ENCODE peak calls at places on chromosomes 1 and 21, in seven cellular contexts. R is Panc1, Z is MM.1S, E is hepatocyte, U is AG04450, X is neuronal stem cell, A is colonic mucosa. Y is an unnamed sample.
A peak's percentile ranks its signal among the peaks of the same experiment; 100 is the strongest.

GRCh38 chr1:220872296-220872695 is 6.9 kb upstream of the HLX start:
- DNase-seq in R (no peak), Z (no peak), U (no peak), A (no peak), X (no peak), E (no peak), Y (no peak)

GRCh38 chr1:64766385-64766784 is 21.5 kb downstream of the RAVER2 start:
- DNase-seq in X (no peak), R (no peak), E (no peak), U (no peak), Z (no peak), A (no peak), Y (no peak)

GRCh38 chr1:152654110-152654509 is 9.1 kb upstream of the LCE2D start:
- DNase-seq in A (peak; percentile 72), E (no peak), X (peak; percentile 17), Z (peak; percentile 81), U (no peak), R (peak; percentile 35), Y (peak; percentile 76)

GRCh38 chr1:226681652-226682493 is 57.2 kb downstream of the ITPKB start:
- DNase-seq in E (no peak), A (no peak), U (no peak), Z (no peak), X (no peak), R (no peak), Y (no peak)

GRCh38 chr1:117793396-117793795 is 136.0 kb downstream of the GDAP2 start:
- DNase-seq in E (no peak), Z (no peak), X (no peak), U (no peak), R (no peak), A (no peak), Y (no peak)

GRCh38 chr1:109790735-109791494 is 27.2 kb upstream of the EPS8L3 start:
- DNase-seq in Z (no peak), U (no peak), A (peak; percentile 58), R (no peak), E (peak; percentile 71), X (no peak), Y (no peak)

GRCh38 chr1:222097646-222098045 is 355.8 kb upstream of the DUSP10 start:
- DNase-seq in U (no peak), Z (no peak), E (peak; percentile 21), R (no peak), X (no peak), A (peak; percentile 21), Y (no peak)

GRCh38 chr21:46229133-46229922 is 754 bp upstream of the LSS start:
- DNase-seq in E (peak; percentile 75), A (no peak), Z (no peak), U (no peak), X (peak; percentile 74), R (no peak), Y (peak; percentile 60)

GRCh38 chr21:41321908-41322495 is 5.4 kb downstream of the FAM3B start:
- DNase-seq in X (no peak), U (no peak), R (no peak), E (peak; percentile 27), A (no peak), Z (peak; percentile 19), Y (no peak)

GRCh38 chr1:86018311-86018923 is 138.2 kb downstream of the COL24A1 start:
- DNase-seq in R (peak; percentile 54), E (peak; percentile 45), X (peak; percentile 26), U (no peak), A (no peak), Z (peak; percentile 60), Y (peak; percentile 9)

GRCh38 chr1:234776256-234776874 is 166.4 kb upstream of the IRF2BP2 start:
- DNase-seq in R (no peak), Z (no peak), A (no peak), X (no peak), E (no peak), U (no peak), Y (no peak)

GRCh38 chr1:10691740-10692125 is 104.7 kb downstream of the CASZ1 start:
- DNase-seq in Z (no peak), A (no peak), E (peak; percentile 75), R (no peak), U (no peak), X (no peak), Y (no peak)

GRCh38 chr1:41633764-41634163 is 149.3 kb upstream of the EDN2 start:
- DNase-seq in X (no peak), E (no peak), Z (no peak), A (no peak), R (no peak), U (no peak), Y (no peak)

GRCh38 chr1:171220551-171221175 is 27.6 kb upstream of the FMO1 start:
- DNase-seq in Z (no peak), R (no peak), E (peak; percentile 30), X (peak; percentile 74), U (peak; percentile 20), A (no peak), Y (peak; percentile 82)

GRCh38 chr1:30872948-30873263 is 35.7 kb downstream of the SDC3 start:
- DNase-seq in Z (no peak), U (no peak), E (no peak), X (no peak), R (no peak), A (no peak), Y (peak; percentile 77)

GRCh38 chr1:19452221-19452663 is 33.1 kb downstream of the CAPZB start:
- DNase-seq in R (no peak), A (peak; percentile 52), Z (no peak), E (no peak), U (no peak), X (no peak), Y (no peak)

GRCh38 chr1:187763976-187764375 is 935.2 kb downstream of the PLA2G4A start:
- DNase-seq in A (no peak), U (no peak), X (no peak), Z (no peak), R (no peak), E (no peak), Y (no peak)

GRCh38 chr1:68175621-68176398 is 56.5 kb downstream of the WLS start:
- DNase-seq in U (no peak), Z (no peak), A (peak; percentile 60), X (no peak), R (no peak), E (peak; percentile 40), Y (peak; percentile 45)

GRCh38 chr1:23578311-23578996 is 19.2 kb upstream of the ID3 start:
- DNase-seq in E (no peak), A (no peak), R (no peak), U (no peak), Z (no peak), X (no peak), Y (no peak)

GRCh38 chr1:163267962-163268361 is 53.8 kb upstream of the NUF2 start:
- DNase-seq in R (no peak), Z (no peak), E (no peak), X (no peak), U (no peak), A (no peak), Y (no peak)

GRCh38 chr21:45641480-45642035 is 2.0 kb upstream of the PCBP3 start:
- DNase-seq in E (no peak), U (no peak), A (no peak), Z (no peak), R (no peak), X (no peak), Y (no peak)

GRCh38 chr1:246537887-246538286 is 28.2 kb downstream of the TFB2M start:
- DNase-seq in R (no peak), Z (no peak), E (peak; percentile 25), A (peak; percentile 51), X (no peak), U (no peak), Y (no peak)

GRCh38 chr1:224707849-224708725 is 92.0 kb downstream of the CNIH3 start:
- DNase-seq in E (peak; percentile 21), R (no peak), X (no peak), A (no peak), Z (no peak), U (peak; percentile 34), Y (no peak)

GRCh38 chr1:117928881-117929339 is 511 bp downstream of the GDAP2 start:
- DNase-seq in X (peak; percentile 50), A (peak; percentile 72), R (no peak), E (peak; percentile 79), Z (peak; percentile 35), U (peak; percentile 13), Y (peak; percentile 68)

GRCh38 chr1:58813361-58813760 is 29.5 kb upstream of the JUN start:
- DNase-seq in R (no peak), Z (no peak), E (no peak), U (no peak), A (no peak), X (no peak), Y (no peak)

DNA sequence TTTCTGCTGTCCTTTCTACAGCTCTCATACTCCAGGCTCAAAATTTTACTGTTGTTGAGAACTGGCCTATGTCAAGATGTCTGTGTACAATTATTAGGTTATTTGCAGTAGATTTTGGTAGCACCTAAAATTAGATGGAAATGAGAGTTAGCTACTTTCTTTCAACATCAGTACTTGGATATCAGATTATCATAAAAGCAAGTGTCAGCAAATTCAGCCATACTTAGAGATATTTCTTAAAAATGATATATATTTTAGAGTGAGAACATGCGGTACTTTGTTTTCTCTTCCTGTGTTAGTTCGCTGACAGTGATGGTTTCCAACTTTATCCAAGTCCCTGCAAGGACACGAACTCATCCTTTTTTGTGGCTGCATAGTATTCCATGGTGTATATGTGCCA is 351.8 kb upstream of the LRRC7 start:
- DNase-seq in X (no peak), E (no peak), R (no peak), A (no peak), U (no peak), Z (no peak), Y (no peak)
- H3K9me3 ChIP-seq in X (no peaks in the 10 kb centered on the region), E (no peaks in the 10 kb centered on the region), R (no peaks in the 10 kb centered on the region), A (no peaks in the 10 kb centered on the region), U (no peaks in the 10 kb centered on the region), Z (no peaks in the 10 kb centered on the region), Y (no peaks in the 10 kb centered on the region)

DNA sequence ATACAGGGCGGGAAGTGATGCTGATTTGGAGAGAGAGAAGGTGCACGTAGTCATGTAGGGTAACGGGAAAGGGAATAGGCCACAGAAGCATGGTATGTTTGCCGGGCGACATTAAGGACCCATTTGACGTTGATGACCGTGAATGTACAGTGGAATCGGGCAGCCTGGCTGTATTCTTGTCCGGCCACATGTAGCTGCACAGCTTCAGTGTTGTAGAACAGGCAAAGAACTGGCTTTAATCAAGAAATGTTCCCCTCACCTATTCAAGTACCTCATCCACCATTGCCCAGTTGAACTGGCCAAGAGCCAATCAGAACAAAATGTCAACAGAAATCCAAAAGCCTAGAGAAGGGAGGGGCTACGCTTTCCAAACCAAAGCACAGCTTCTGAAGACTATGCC is 104.8 kb downstream of the DHRS3 start:
- DNase-seq in A (no peak), Z (no peak), E (no peak), R (no peak), X (no peak), U (no peak), Y (no peak)
- H3K27ac ChIP-seq in A (no peak overlapping the region), Z (no peak overlapping the region), E (no peak overlapping the region), R (peak overlapping the region; percentile 50), X (no peak overlapping the region), U (no peak overlapping the region), Y (no peak overlapping the region)

DNA sequence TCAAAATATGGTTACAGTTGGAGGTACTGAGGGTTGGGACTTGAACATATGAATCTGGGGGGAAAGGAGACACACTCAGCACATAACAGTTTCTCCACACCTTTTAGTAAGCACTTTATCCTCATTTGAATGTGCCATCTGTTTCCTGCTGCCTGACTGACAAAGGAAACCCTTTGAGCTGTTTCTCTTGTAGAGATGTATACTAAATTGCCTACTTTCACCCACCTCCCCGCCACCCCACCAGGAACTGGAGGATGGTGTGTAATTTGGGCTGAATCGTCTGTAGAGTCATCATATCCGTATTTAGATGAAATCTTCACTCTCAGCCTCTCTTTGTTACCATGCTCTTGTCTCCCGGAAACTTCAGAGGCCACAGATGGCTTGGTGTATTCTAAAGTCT is 108.2 kb downstream of the KAZN start:
- DNase-seq in A (no peak), E (no peak), U (no peak), R (no peak), Z (no peak), X (no peak), Y (no peak)
- H3K9me3 ChIP-seq in A (no peaks in the 10 kb centered on the region), E (no peaks in the 10 kb centered on the region), U (no peaks in the 10 kb centered on the region), R (no peaks in the 10 kb centered on the region), Z (no peaks in the 10 kb centered on the region), X (peaks cover 3% of the 10 kb centered on the region), Y (no peaks in the 10 kb centered on the region)

GRCh38 chr1:89672489-89673183 is 39.7 kb downstream of the LRRC8C start:
- DNase-seq in X (no peak), E (no peak), R (no peak), A (no peak), Z (no peak), U (no peak), Y (no peak)
- H3K27ac ChIP-seq in X (no peak overlapping the region), E (no peak overlapping the region), R (no peak overlapping the region), A (no peak overlapping the region), Z (no peak overlapping the region), U (no peak overlapping the region), Y (no peak overlapping the region)